ENCODE peak calls at places on chromosomes 12 and 14, in ten cellular contexts. K is posterior vena cava, I is mucosa of descending colon, R is NB4, S is GOT3, B is brain microvascular endothelial cell, P is T47D, O is T follicular helper cell, A is memory B cell, T is cardiac septum. U is an unnamed sample.

GRCh38 chr14:31877333-31877798 is 199.7 kb upstream of the ARHGAP5 start:
- DNase-seq in K (no peak), I (no peak), R (no peak), S (no peak), B (no peak), P (no peak), O (no peak), A (no peak), T (no peak), U (no peak)

GRCh38 chr14:104084251-104085002 is 1.1 kb upstream of the ASPG start:
- DNase-seq in K (peak), I (peak), R (no peak), S (no peak), B (no peak), P (no peak), O (no peak), A (no peak), T (no peak), U (no peak)

GRCh38 chr12:87216436-87216835 is 812.8 kb downstream of the C12orf50 start:
- DNase-seq in K (no peak), I (no peak), R (no peak), S (no peak), B (peak), P (no peak), O (no peak), A (no peak), T (no peak), U (peak)

GRCh38 chr14:62015945-62016344 is 253.7 kb downstream of the SNAPC1 start:
- DNase-seq in K (no peak), I (no peak), R (no peak), S (no peak), B (peak), P (no peak), O (no peak), A (no peak), T (no peak), U (no peak)

GRCh38 chr12:105342464-105342863 is 12.0 kb downstream of the C12orf75 start:
- DNase-seq in K (no peak), I (no peak), R (no peak), S (no peak), B (no peak), P (no peak), O (no peak), A (no peak), T (no peak), U (no peak)

GRCh38 chr12:33427071-33427470 is 12.5 kb downstream of the SYT10 start:
- DNase-seq in K (no peak), I (no peak), R (peak), S (no peak), B (no peak), P (no peak), O (no peak), A (no peak), T (no peak), U (no peak)

GRCh38 chr12:92987846-92988621 is 58.9 kb upstream of the EEA1 start:
- DNase-seq in K (no peak), I (peak), R (peak), S (no peak), B (no peak), P (no peak), O (no peak), A (peak), T (no peak), U (no peak)

GRCh38 chr14:23008836-23009235 is 1.1 kb downstream of the C14orf93 start:
- DNase-seq in K (no peak), I (no peak), R (peak), S (no peak), B (no peak), P (no peak), O (no peak), A (no peak), T (no peak), U (no peak)

GRCh38 chr14:64049616-64050381 is 197.0 kb downstream of the SYNE2 start:
- DNase-seq in K (no peak), I (no peak), R (no peak), S (no peak), B (no peak), P (no peak), O (no peak), A (no peak), T (no peak), U (no peak)

GRCh38 chr14:23590198-23590597 is 11.6 kb upstream of the JPH4 start:
- DNase-seq in K (peak), I (no peak), R (no peak), S (no peak), B (no peak), P (no peak), O (no peak), A (no peak), T (no peak), U (no peak)

GRCh38 chr12:125685885-125686284 is 620.6 kb downstream of the AACS start:
- DNase-seq in K (no peak), I (peak), R (no peak), S (no peak), B (no peak), P (no peak), O (no peak), A (no peak), T (no peak), U (no peak)

U was measured in brain pericyte.